ENCODE peak calls at places on chromosomes 11 and 22, in six cellular contexts. One of them, this sample, is unnamed. For H3K27me3, the result is how much of the 10 kb centered on the place peaks cover.

GRCh38 chr11:111399187-111400031 is 20.3 kb upstream of the POU2AF1 start:
- DNase-seq in neural progenitor cell: no peak
- DNase-seq in left ventricle myocardium inferior: no peak
- DNase-seq in IMR-90: no peak
- DNase-seq in AG04450: no peak
- DNase-seq in endodermal cell: no peak
- DNase-seq in this sample: no peak

GRCh38 chr11:65452806-65453490 is 30.4 kb downstream of the NEAT1 start:
- DNase-seq in IMR-90: peak
- DNase-seq in AG04450: no peak
- DNase-seq in neural progenitor cell: no peak
- DNase-seq in left ventricle myocardium inferior: no peak
- DNase-seq in endodermal cell: no peak
- DNase-seq in this sample: peak

GRCh38 chr11:1919428-1920127 is at the start of gene TNNT3:
- DNase-seq in AG04450: no peak
- DNase-seq in neural progenitor cell: peak
- DNase-seq in left ventricle myocardium inferior: no peak
- DNase-seq in IMR-90: no peak
- DNase-seq in endodermal cell: no peak
- DNase-seq in this sample: no peak

GRCh38 chr11:84714316-84714780 is 912.8 kb downstream of the DLG2 start:
- DNase-seq in AG04450: no peak
- DNase-seq in neural progenitor cell: peak
- DNase-seq in IMR-90: peak
- DNase-seq in left ventricle myocardium inferior: peak
- DNase-seq in endodermal cell: peak
- DNase-seq in this sample: no peak

GRCh38 chr11:123132881-123133280 is 62.2 kb downstream of the CLMP start:
- DNase-seq in left ventricle myocardium inferior: no peak
- DNase-seq in neural progenitor cell: no peak
- DNase-seq in AG04450: no peak
- DNase-seq in endodermal cell: no peak
- DNase-seq in IMR-90: no peak
- DNase-seq in this sample: no peak

GRCh38 chr11:133782116-133782725 is 63.1 kb downstream of the SPATA19 start:
- DNase-seq in AG04450: no peak
- DNase-seq in endodermal cell: no peak
- DNase-seq in IMR-90: no peak
- DNase-seq in left ventricle myocardium inferior: no peak
- DNase-seq in neural progenitor cell: no peak
- DNase-seq in this sample: no peak

GRCh38 chr11:39990413-39990812 is 1469.0 kb downstream of the LRRC4C start:
- DNase-seq in AG04450: no peak
- DNase-seq in endodermal cell: no peak
- DNase-seq in left ventricle myocardium inferior: no peak
- DNase-seq in neural progenitor cell: no peak
- DNase-seq in IMR-90: no peak
- DNase-seq in this sample: no peak

GRCh38 chr22:27686534-27686933 is 115.0 kb downstream of the MN1 start:
- DNase-seq in left ventricle myocardium inferior: peak
- DNase-seq in neural progenitor cell: no peak
- DNase-seq in endodermal cell: no peak
- DNase-seq in AG04450: peak
- DNase-seq in IMR-90: peak
- DNase-seq in this sample: peak

GRCh38 chr11:133015457-133015856 is 516.8 kb downstream of the OPCML start:
- DNase-seq in endodermal cell: no peak
- DNase-seq in IMR-90: no peak
- DNase-seq in AG04450: no peak
- DNase-seq in left ventricle myocardium inferior: no peak
- DNase-seq in neural progenitor cell: no peak
- DNase-seq in this sample: no peak

GRCh38 chr11:24298126-24298525 is 198.7 kb upstream of the LUZP2 start:
- DNase-seq in neural progenitor cell: no peak
- DNase-seq in IMR-90: peak
- DNase-seq in AG04450: no peak
- DNase-seq in left ventricle myocardium inferior: no peak
- DNase-seq in endodermal cell: no peak
- DNase-seq in this sample: no peak

GRCh38 chr11:94581926-94582325 is 14.8 kb downstream of the PIWIL4 start:
- DNase-seq in AG04450: no peak
- DNase-seq in neural progenitor cell: peak
- DNase-seq in left ventricle myocardium inferior: no peak
- DNase-seq in endodermal cell: no peak
- DNase-seq in IMR-90: no peak
- DNase-seq in this sample: no peak

GRCh38 chr11:128451651-128452470 is 135.5 kb downstream of the ETS1 start:
- DNase-seq in endodermal cell: no peak
- DNase-seq in AG04450: no peak
- DNase-seq in neural progenitor cell: peak
- DNase-seq in left ventricle myocardium inferior: peak
- DNase-seq in IMR-90: peak
- DNase-seq in this sample: no peak

GRCh38 chr11:116217006-116217405 is 555.8 kb downstream of the BUD13 start:
- DNase-seq in IMR-90: peak
- DNase-seq in neural progenitor cell: no peak
- DNase-seq in endodermal cell: no peak
- DNase-seq in left ventricle myocardium inferior: peak
- DNase-seq in AG04450: no peak
- DNase-seq in this sample: no peak

GRCh38 chr11:94583885-94584500 is 16.8 kb downstream of the PIWIL4 start:
- DNase-seq in left ventricle myocardium inferior: no peak
- DNase-seq in AG04450: no peak
- DNase-seq in neural progenitor cell: no peak
- DNase-seq in IMR-90: peak
- DNase-seq in endodermal cell: no peak
- DNase-seq in this sample: no peak

GRCh38 chr11:1736447-1736992 is 13.9 kb downstream of the IFITM10 start:
- DNase-seq in AG04450: no peak
- DNase-seq in endodermal cell: no peak
- DNase-seq in neural progenitor cell: no peak
- DNase-seq in left ventricle myocardium inferior: no peak
- DNase-seq in IMR-90: no peak
- DNase-seq in this sample: no peak

GRCh38 chr11:2523821-2524391 is 79.1 kb downstream of the KCNQ1 start:
- DNase-seq in IMR-90: no peak
- DNase-seq in left ventricle myocardium inferior: peak
- DNase-seq in neural progenitor cell: peak
- DNase-seq in AG04450: no peak
- DNase-seq in endodermal cell: peak
- DNase-seq in this sample: no peak

GRCh38 chr11:17208257-17208999 is 642 bp upstream of the PIK3C2A start:
- DNase-seq in neural progenitor cell: peak
- DNase-seq in left ventricle myocardium inferior: no peak
- DNase-seq in AG04450: no peak
- DNase-seq in IMR-90: peak
- DNase-seq in endodermal cell: peak
- DNase-seq in this sample: no peak

GRCh38 chr22:36383110-36383581 is 4.6 kb downstream of the MYH9 start:
- DNase-seq in AG04450: peak
- DNase-seq in endodermal cell: no peak
- DNase-seq in left ventricle myocardium inferior: no peak
- DNase-seq in IMR-90: peak
- DNase-seq in neural progenitor cell: no peak
- DNase-seq in this sample: no peak

GRCh38 chr11:46850829-46851380 is 4.8 kb upstream of the CKAP5 start:
- DNase-seq in AG04450: no peak
- DNase-seq in IMR-90: no peak
- DNase-seq in endodermal cell: peak
- DNase-seq in left ventricle myocardium inferior: no peak
- DNase-seq in neural progenitor cell: peak
- DNase-seq in this sample: no peak

GRCh38 chr11:77195071-77195705 is 67.1 kb downstream of the MYO7A start:
- DNase-seq in neural progenitor cell: no peak
- DNase-seq in left ventricle myocardium inferior: no peak
- DNase-seq in AG04450: no peak
- DNase-seq in endodermal cell: no peak
- DNase-seq in IMR-90: no peak
- DNase-seq in this sample: no peak

GRCh38 chr11:62948765-62949320 is 27.7 kb upstream of the CHRM1 start:
- DNase-seq in IMR-90: no peak
- DNase-seq in AG04450: no peak
- DNase-seq in neural progenitor cell: no peak
- DNase-seq in left ventricle myocardium inferior: no peak
- DNase-seq in endodermal cell: no peak
- DNase-seq in this sample: no peak

DNA sequence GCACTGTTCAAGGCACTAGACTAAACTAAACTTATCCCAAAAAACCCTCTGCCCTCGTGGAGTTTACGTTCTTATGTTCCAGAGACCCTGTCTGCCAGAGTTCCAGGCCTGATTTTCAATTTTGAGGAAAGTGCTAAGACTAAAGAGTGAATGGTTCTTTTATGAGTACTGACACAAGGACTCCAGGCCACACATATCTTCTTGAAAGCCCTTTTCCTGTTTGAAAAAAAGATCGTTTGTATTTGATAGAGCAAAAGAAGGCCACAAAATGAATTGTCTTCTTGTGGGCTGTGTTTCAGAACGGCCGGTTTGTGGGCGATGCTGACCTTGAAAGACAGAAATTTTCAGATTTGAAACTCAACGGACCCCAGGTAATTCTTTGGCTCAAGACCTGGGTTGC is 32.1 kb downstream of the CTNND1 start:
- DNase-seq in endodermal cell: peak
- DNase-seq in IMR-90: no peak
- DNase-seq in neural progenitor cell: no peak
- DNase-seq in AG04450: no peak
- DNase-seq in left ventricle myocardium inferior: no peak
- DNase-seq in this sample: no peak
- H3K4me3 ChIP-seq in endodermal cell: no peak
- H3K4me3 ChIP-seq in IMR-90: no peak
- H3K4me3 ChIP-seq in neural progenitor cell: no peak
- H3K4me3 ChIP-seq in AG04450: no peak
- H3K4me3 ChIP-seq in left ventricle myocardium inferior: peak
- H3K4me3 ChIP-seq in this sample: no peak

DNA sequence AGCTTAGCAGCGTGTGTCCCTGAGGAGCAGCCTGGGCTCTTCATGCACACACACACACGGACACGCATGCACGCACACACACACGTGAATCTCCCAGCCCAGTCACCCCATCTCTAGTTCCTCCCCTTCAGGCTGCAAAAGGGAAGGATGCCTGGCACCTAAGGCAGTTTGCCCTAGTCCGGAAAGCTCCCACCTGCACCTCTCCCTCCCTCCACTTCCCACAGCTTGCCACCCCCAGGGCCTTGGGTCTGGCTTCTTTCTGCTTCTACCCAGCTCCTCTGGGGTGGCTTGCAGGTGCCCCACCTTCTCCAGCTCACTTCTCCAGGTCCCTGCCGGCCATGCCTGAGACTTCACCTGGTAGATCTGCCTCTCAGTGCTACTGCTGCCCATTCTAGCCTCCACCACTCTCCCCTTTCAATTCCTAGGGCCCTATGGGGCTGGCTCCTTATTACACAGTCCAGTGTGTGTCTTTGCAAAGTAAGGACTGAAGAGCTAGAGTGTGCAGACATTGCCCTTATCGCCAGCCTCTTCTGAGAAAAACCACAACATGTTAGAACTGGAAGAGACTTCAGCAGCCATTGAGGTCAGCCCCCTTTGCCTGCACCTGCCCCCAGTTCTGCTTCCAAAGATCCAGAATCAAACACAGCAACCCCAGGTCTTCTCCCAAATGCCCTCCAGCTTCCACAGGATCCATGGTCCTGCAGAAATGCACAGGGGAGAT is 33.5 kb upstream of the CHST1 start:
- DNase-seq in IMR-90: no peak
- DNase-seq in AG04450: no peak
- DNase-seq in endodermal cell: no peak
- DNase-seq in left ventricle myocardium inferior: no peak
- DNase-seq in neural progenitor cell: no peak
- DNase-seq in this sample: no peak
- H3K27me3 ChIP-seq in IMR-90: under half
- H3K27me3 ChIP-seq in AG04450: under half
- H3K27me3 ChIP-seq in endodermal cell: under half
- H3K27me3 ChIP-seq in left ventricle myocardium inferior: under half
- H3K27me3 ChIP-seq in neural progenitor cell: under half
- H3K27me3 ChIP-seq in this sample: under half

GRCh38 chr22:29641781-29642355 is 38.4 kb downstream of the NF2 start:
- DNase-seq in AG04450: no peak
- DNase-seq in IMR-90: no peak
- DNase-seq in endodermal cell: no peak
- DNase-seq in left ventricle myocardium inferior: no peak
- DNase-seq in neural progenitor cell: no peak
- DNase-seq in this sample: no peak
- TF ChIP-seq CTCF in AG04450: no peak
- TF ChIP-seq CTCF in IMR-90: no peak
- TF ChIP-seq CTCF in endodermal cell: no peak
- TF ChIP-seq CTCF in left ventricle myocardium inferior: no peak
- TF ChIP-seq CTCF in neural progenitor cell: no peak
- TF ChIP-seq CTCF in this sample: no peak

GRCh38 chr11:68660066-68660810 is 24.1 kb upstream of the GAL start:
- DNase-seq in neural progenitor cell: no peak
- DNase-seq in IMR-90: no peak
- DNase-seq in AG04450: no peak
- DNase-seq in endodermal cell: no peak
- DNase-seq in left ventricle myocardium inferior: no peak
- DNase-seq in this sample: no peak

GRCh38 chr11:68658661-68659060 is 25.7 kb upstream of the GAL start:
- DNase-seq in neural progenitor cell: no peak
- DNase-seq in endodermal cell: no peak
- DNase-seq in IMR-90: peak
- DNase-seq in left ventricle myocardium inferior: no peak
- DNase-seq in AG04450: no peak
- DNase-seq in this sample: peak

GRCh38 chr11:68658097-68658496 is 26.2 kb upstream of the GAL start:
- DNase-seq in neural progenitor cell: no peak
- DNase-seq in AG04450: no peak
- DNase-seq in left ventricle myocardium inferior: no peak
- DNase-seq in endodermal cell: no peak
- DNase-seq in IMR-90: no peak
- DNase-seq in this sample: no peak

GRCh38 chr11:68661014-68661413 is 23.3 kb upstream of the GAL start:
- DNase-seq in AG04450: no peak
- DNase-seq in left ventricle myocardium inferior: no peak
- DNase-seq in IMR-90: no peak
- DNase-seq in neural progenitor cell: no peak
- DNase-seq in endodermal cell: no peak
- DNase-seq in this sample: no peak

DNA sequence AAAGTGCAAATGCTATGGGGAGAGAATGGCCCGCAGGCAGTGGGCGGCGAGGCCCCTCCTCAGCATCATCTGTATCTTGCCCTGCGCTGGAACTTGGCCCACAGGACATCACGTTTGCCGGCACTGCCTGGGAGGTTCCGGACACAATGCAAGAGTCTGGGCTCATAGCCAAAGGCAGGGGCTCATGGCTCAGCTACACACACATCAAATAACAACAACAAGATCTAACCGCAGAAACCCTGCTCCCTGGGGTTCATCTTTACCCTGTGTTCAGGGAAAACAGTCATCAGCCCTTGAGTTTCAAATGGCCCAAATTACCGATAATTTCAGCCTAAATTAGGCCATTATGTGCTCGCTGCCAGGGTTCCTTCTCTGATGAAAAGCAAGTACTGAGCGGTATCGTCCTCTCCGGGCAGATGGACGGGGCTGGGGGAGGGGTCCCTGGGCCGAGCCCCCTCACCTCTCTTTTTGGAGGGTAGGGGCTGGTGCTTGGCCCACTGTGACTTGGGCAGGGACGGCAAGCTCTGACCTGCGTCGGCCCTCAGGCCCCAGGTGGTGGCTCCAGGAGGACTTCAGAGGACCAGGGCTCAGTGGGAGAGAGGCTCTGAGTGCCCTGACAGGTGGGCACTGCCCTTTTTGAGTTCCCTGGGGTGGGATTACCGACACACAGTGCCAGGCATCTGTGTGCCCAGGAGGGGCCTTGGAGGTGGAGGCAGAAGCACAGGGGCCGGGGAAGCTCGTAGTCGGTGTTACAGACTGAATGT is 25.0 kb upstream of the GAL start:
- DNase-seq in endodermal cell: no peak
- DNase-seq in IMR-90: peak
- DNase-seq in neural progenitor cell: no peak
- DNase-seq in left ventricle myocardium inferior: peak
- DNase-seq in AG04450: peak
- DNase-seq in this sample: peak
- H3K4me3 ChIP-seq in endodermal cell: no peak
- H3K4me3 ChIP-seq in IMR-90: no peak
- H3K4me3 ChIP-seq in neural progenitor cell: no peak
- H3K4me3 ChIP-seq in left ventricle myocardium inferior: no peak
- H3K4me3 ChIP-seq in AG04450: no peak
- H3K4me3 ChIP-seq in this sample: no peak